ENCODE peak calls at places on chromosomes 3 and 15, in eight cellular contexts. Y, C, M, E, S, W, B and J are unnamed samples.

GRCh38 chr15:58483316-58483715 is 51.5 kb downstream of the LIPC start:
- DNase-seq in Y (no peak), C (no peak), M (no peak), E (no peak), S (no peak), W (no peak), B (no peak), J (no peak)

GRCh38 chr3:62318752-62319569 is 54.4 kb downstream of the FEZF2 start:
- DNase-seq in Y (peak), C (peak), M (peak), E (peak), S (peak), W (peak), B (peak), J (peak)

GRCh38 chr3:41662288-41662687 is 299.6 kb downstream of the ULK4 start:
- DNase-seq in Y (no peak), C (no peak), M (peak), E (peak), S (no peak), W (no peak), B (no peak), J (no peak)

GRCh38 chr3:120567370-120568197 is 28.6 kb upstream of the NDUFB4 start:
- DNase-seq in Y (peak), C (peak), M (peak), E (peak), S (no peak), W (no peak), B (no peak), J (no peak)

GRCh38 chr3:69085543-69086132 is 901 bp downstream of the ARL6IP5 start:
- DNase-seq in Y (peak), C (no peak), M (no peak), E (peak), S (peak), W (no peak), B (no peak), J (no peak)

GRCh38 chr3:50139718-50140423 is 15.3 kb upstream of the SEMA3F start:
- DNase-seq in Y (no peak), C (no peak), M (no peak), E (no peak), S (no peak), W (no peak), B (no peak), J (no peak)

GRCh38 chr3:70606018-70606417 is 293.6 kb upstream of the MDFIC2 start:
- DNase-seq in Y (no peak), C (no peak), M (no peak), E (no peak), S (no peak), W (no peak), B (no peak), J (no peak)

GRCh38 chr15:40456299-40456712 is 14.5 kb upstream of the CHST14 start:
- DNase-seq in Y (no peak), C (no peak), M (no peak), E (no peak), S (no peak), W (no peak), B (peak), J (no peak)

GRCh38 chr3:141368925-141369794 is 856 bp downstream of the ZBTB38 start:
- DNase-seq in Y (no peak), C (peak), M (no peak), E (no peak), S (no peak), W (no peak), B (no peak), J (peak)

GRCh38 chr15:46921906-46922305 is 795.4 kb upstream of the SEMA6D start:
- DNase-seq in Y (no peak), C (no peak), M (no peak), E (no peak), S (no peak), W (no peak), B (no peak), J (no peak)

GRCh38 chr3:148723591-148723990 is 25.9 kb downstream of the AGTR1 start:
- DNase-seq in Y (no peak), C (peak), M (peak), E (peak), S (no peak), W (no peak), B (no peak), J (peak)

GRCh38 chr3:13484861-13485590 is 4.9 kb downstream of the HDAC11 start:
- DNase-seq in Y (no peak), C (peak), M (peak), E (peak), S (peak), W (no peak), B (peak), J (no peak)

GRCh38 chr15:68552773-68553172 is 26.0 kb upstream of the CORO2B start:
- DNase-seq in Y (no peak), C (peak), M (peak), E (peak), S (no peak), W (no peak), B (no peak), J (no peak)

GRCh38 chr3:49276475-49277356 is at the start of gene C3orf62:
- DNase-seq in Y (peak), C (peak), M (peak), E (peak), S (peak), W (peak), B (no peak), J (peak)

GRCh38 chr3:38843898-38844297 is 27.9 kb upstream of the SCN10A start:
- DNase-seq in Y (peak), C (peak), M (peak), E (peak), S (no peak), W (no peak), B (no peak), J (peak)

GRCh38 chr3:99929409-99930139 is 111.9 kb downstream of the CMSS1 start:
- DNase-seq in Y (no peak), C (no peak), M (peak), E (peak), S (no peak), W (no peak), B (no peak), J (no peak)

GRCh38 chr3:94587291-94587690 is 524.4 kb downstream of the NSUN3 start:
- DNase-seq in Y (no peak), C (no peak), M (no peak), E (no peak), S (no peak), W (no peak), B (no peak), J (no peak)

GRCh38 chr3:124601189-124601588 is 129.1 kb upstream of the UMPS start:
- DNase-seq in Y (no peak), C (no peak), M (no peak), E (no peak), S (no peak), W (no peak), B (no peak), J (no peak)

GRCh38 chr15:79310612-79310984 is 314 bp upstream of the TMED3 start:
- DNase-seq in Y (no peak), C (peak), M (peak), E (peak), S (no peak), W (no peak), B (no peak), J (no peak)

GRCh38 chr3:123282461-123282860 is 80.7 kb downstream of the SEC22A start:
- DNase-seq in Y (no peak), C (no peak), M (no peak), E (no peak), S (no peak), W (no peak), B (no peak), J (no peak)

GRCh38 chr3:37526511-37526910 is 335.2 kb upstream of the CTDSPL start:
- DNase-seq in Y (no peak), C (no peak), M (peak), E (peak), S (no peak), W (no peak), B (no peak), J (peak)

GRCh38 chr3:123641505-123641904 is 56.7 kb upstream of the HACD2 start:
- DNase-seq in Y (no peak), C (no peak), M (no peak), E (no peak), S (no peak), W (no peak), B (no peak), J (no peak)

GRCh38 chr3:127068111-127068810 is 85.3 kb downstream of the PLXNA1 start:
- DNase-seq in Y (no peak), C (no peak), M (no peak), E (no peak), S (peak), W (no peak), B (no peak), J (no peak)

GRCh38 chr15:44726568-44727461 is 9.5 kb upstream of the TRIM69 start:
- DNase-seq in Y (no peak), C (peak), M (peak), E (peak), S (no peak), W (no peak), B (peak), J (peak)

GRCh38 chr3:147945968-147946519 is 536.9 kb downstream of the ZIC1 start:
- DNase-seq in Y (peak), C (peak), M (peak), E (peak), S (no peak), W (no peak), B (no peak), J (peak)

GRCh38 chr3:64291345-64291744 is 66.1 kb upstream of the PRICKLE2 start:
- DNase-seq in Y (no peak), C (peak), M (peak), E (peak), S (no peak), W (no peak), B (peak), J (peak)

GRCh38 chr3:154235330-154235729 is 89.0 kb downstream of the DHX36 start:
- DNase-seq in Y (no peak), C (peak), M (no peak), E (peak), S (no peak), W (no peak), B (no peak), J (no peak)

GRCh38 chr3:151795276-151795675 is 18.6 kb upstream of the AADAC start:
- DNase-seq in Y (no peak), C (peak), M (peak), E (peak), S (no peak), W (no peak), B (no peak), J (peak)

GRCh38 chr15:95840004-95840403 is 490.5 kb upstream of the NR2F2 start:
- DNase-seq in Y (no peak), C (peak), M (peak), E (peak), S (no peak), W (no peak), B (no peak), J (peak)

GRCh38 chr3:167184511-167184910 is 195.6 kb downstream of the ZBBX start:
- DNase-seq in Y (peak), C (no peak), M (no peak), E (no peak), S (no peak), W (no peak), B (no peak), J (no peak)

GRCh38 chr3:197463279-197463678 is 92.5 kb downstream of the BDH1 start:
- DNase-seq in Y (no peak), C (no peak), M (peak), E (peak), S (no peak), W (no peak), B (peak), J (no peak)

GRCh38 chr3:101065962-101066361 is 72.7 kb upstream of the ABI3BP start:
- DNase-seq in Y (no peak), C (peak), M (peak), E (peak), S (no peak), W (no peak), B (peak), J (peak)

GRCh38 chr15:90790561-90790960 is 73.4 kb downstream of the BLM start:
- DNase-seq in Y (no peak), C (no peak), M (no peak), E (no peak), S (no peak), W (no peak), B (no peak), J (peak)

GRCh38 chr3:36904641-36905040 is 40.2 kb downstream of the TRANK1 start:
- DNase-seq in Y (peak), C (no peak), M (peak), E (peak), S (no peak), W (no peak), B (no peak), J (no peak)

GRCh38 chr3:134357914-134358811 is 16.1 kb downstream of the AMOTL2 start:
- DNase-seq in Y (no peak), C (peak), M (peak), E (peak), S (peak), W (no peak), B (peak), J (peak)

GRCh38 chr15:35958936-35959335 is 413.0 kb upstream of the DPH6 start:
- DNase-seq in Y (no peak), C (no peak), M (no peak), E (peak), S (no peak), W (no peak), B (no peak), J (no peak)

GRCh38 chr3:185328324-185329004 is 34.5 kb upstream of the MAP3K13 start:
- DNase-seq in Y (no peak), C (no peak), M (no peak), E (no peak), S (no peak), W (no peak), B (no peak), J (no peak)

GRCh38 chr3:59559721-59560514 is 510.1 kb upstream of the CFAP20DC start:
- DNase-seq in Y (peak), C (peak), M (peak), E (peak), S (no peak), W (no peak), B (peak), J (peak)

GRCh38 chr15:89164712-89165211 is 56.6 kb downstream of the RLBP1 start:
- DNase-seq in Y (no peak), C (no peak), M (no peak), E (peak), S (no peak), W (no peak), B (no peak), J (no peak)

DNA sequence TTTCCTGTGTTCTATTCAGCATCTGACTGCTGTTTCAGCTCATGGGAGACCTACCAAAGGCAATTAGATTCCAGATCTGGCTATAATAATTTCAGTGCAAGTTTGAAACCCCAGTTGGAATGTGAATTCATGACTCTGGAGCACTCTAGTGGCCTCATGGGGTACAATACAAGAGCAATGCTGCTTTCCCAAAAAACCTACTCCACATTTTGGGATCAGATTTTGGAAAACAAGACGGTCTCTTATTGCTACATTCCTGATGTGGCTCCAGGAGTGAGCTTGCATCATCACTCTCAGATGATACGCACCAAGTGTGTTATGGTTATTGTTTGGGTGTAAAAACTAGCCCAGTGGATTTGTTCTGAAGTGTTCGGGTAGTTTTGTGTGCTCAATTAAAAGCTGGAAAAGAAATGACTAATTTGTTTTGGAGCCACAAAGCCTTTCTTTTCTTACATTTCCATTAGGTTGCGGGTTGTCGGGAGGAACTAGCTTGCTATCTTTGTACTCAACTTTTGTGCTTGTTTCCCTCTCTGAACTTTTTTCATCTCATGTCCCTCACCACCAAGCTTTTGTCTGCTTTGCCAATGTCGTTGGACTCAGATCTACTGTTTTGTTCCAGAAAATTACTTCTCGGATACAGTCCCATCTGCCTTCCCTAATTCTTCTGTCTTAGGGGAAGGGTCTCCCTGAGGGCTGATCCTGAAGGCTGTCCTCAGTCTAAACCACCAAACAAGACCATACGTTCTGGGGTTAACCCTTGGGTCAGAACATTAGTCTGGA is 272.1 kb downstream of the BBX start:
- DNase-seq in Y (no peak), C (no peak), M (peak), E (peak), S (no peak), W (no peak), B (no peak), J (no peak)
- TF ChIP-seq CTCF in Y (peak), C (peak), M (peak), E (peak), S (peak), W (no peak), B (peak), J (peak)

GRCh38 chr3:157354722-157355121 is 81.9 kb upstream of the PTX3 start:
- DNase-seq in Y (peak), C (no peak), M (peak), E (no peak), S (no peak), W (no peak), B (no peak), J (no peak)
- TF ChIP-seq CTCF in Y (peak), C (peak), M (peak), E (peak), S (no peak), W (peak), B (peak), J (peak)

GRCh38 chr3:128456776-128457715 is 9.6 kb downstream of the DNAJB8 start:
- DNase-seq in Y (peak), C (no peak), M (no peak), E (no peak), S (no peak), W (no peak), B (no peak), J (no peak)
- TF ChIP-seq CTCF in Y (no peak), C (no peak), M (no peak), E (no peak), S (no peak), W (peak), B (no peak), J (no peak)

DNA sequence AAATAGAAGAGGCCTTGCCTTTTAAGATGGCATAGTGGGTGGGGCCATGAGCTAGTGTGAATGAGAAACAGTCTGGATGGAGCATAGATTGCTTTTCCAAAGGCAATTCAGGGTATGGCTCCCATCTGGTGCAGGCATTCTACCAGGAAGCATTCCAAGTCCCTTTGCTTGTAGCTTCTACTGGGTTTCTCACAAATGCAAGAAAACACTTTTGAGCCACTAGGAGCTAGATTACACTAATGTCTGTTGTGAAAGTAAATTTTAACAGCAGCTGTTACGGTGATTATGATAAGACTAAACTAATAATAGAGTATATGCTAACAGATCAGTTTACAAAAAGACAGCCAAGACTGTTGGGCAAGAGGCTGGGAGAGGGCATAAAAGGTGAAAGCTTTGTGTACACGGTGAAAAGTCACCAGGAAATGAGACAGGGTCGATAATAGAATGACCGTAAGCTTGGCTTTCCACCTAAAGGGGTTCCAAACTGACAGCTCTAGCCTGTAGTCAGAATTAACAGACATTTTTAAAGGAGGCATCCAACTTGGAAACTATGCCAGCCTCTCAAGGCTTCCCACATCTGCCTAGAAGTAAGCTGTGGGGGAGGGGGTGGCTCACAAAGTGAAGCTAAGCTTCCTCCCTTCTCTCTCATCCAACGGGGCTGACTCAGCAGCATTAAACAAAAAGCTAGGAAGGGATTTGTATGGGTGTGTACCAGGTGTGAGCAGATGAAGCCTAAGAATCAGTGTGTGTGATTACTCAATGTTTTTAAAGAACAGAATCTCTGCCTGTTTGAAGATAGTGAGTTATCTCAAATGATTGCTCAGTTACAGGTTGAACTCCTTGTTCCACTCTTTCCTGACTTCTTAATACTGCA is 61.1 kb upstream of the GPD1L start:
- DNase-seq in Y (peak), C (no peak), M (peak), E (peak), S (no peak), W (peak), B (peak), J (peak)
- TF ChIP-seq CTCF in Y (no peak), C (no peak), M (no peak), E (no peak), S (no peak), W (no peak), B (no peak), J (no peak)

GRCh38 chr3:5006755-5007202 is 27.5 kb downstream of the BHLHE40 start:
- DNase-seq in Y (no peak), C (no peak), M (no peak), E (no peak), S (no peak), W (no peak), B (no peak), J (no peak)
- TF ChIP-seq CTCF in Y (no peak), C (no peak), M (no peak), E (no peak), S (no peak), W (no peak), B (no peak), J (no peak)

GRCh38 chr3:111277226-111277625 is 205.6 kb downstream of the NECTIN3 start:
- DNase-seq in Y (peak), C (peak), M (peak), E (peak), S (no peak), W (no peak), B (no peak), J (peak)
- TF ChIP-seq CTCF in Y (peak), C (peak), M (peak), E (peak), S (no peak), W (no peak), B (no peak), J (peak)